ENCODE peak calls at places on chromosome 6, in six cellular contexts. D is ovary, M is tibial nerve, Q is transverse colon, U is SK-N-SH, Z is sigmoid colon. O is an unnamed sample.

GRCh38 chr6:73516712-73517489 is 3.9 kb downstream of the EEF1A1 start:
- DNase-seq in Q (no peak), U (no peak), D (no peak), Z (no peak), M (no peak), O (no peak)

GRCh38 chr6:30964075-30964474 is 19.4 kb upstream of the MUC21 start:
- DNase-seq in D (no peak), Z (no peak), M (no peak), U (no peak), Q (no peak), O (no peak)

GRCh38 chr6:37667050-37667814 is 30.5 kb downstream of the MDGA1 start:
- DNase-seq in M (no peak), Q (no peak), Z (no peak), U (no peak), D (no peak), O (no peak)

GRCh38 chr6:73231986-73232391 is 6.7 kb upstream of the KHDC1L start:
- DNase-seq in Q (no peak), D (no peak), U (no peak), M (no peak), Z (no peak), O (no peak)

GRCh38 chr6:46906776-46907175 is 15.0 kb downstream of the ADGRF5 start:
- DNase-seq in D (no peak), U (no peak), Q (no peak), Z (no peak), M (no peak), O (no peak)

GRCh38 chr6:111721677-111722219 is 116.1 kb upstream of the TRAF3IP2 start:
- DNase-seq in M (peak; percentile 23), U (peak; percentile 43), Z (no peak), Q (no peak), D (no peak), O (no peak)

GRCh38 chr6:4973972-4974885 is 29.6 kb downstream of the RPP40 start:
- DNase-seq in Z (peak; percentile 74), M (no peak), U (peak; percentile 32), D (peak; percentile 49), Q (no peak), O (no peak)

GRCh38 chr6:28817808-28818145 is 106.0 kb downstream of the TRIM27 start:
- DNase-seq in Q (no peak), Z (no peak), D (no peak), M (no peak), U (no peak), O (no peak)

GRCh38 chr6:108120311-108120710 is 45.5 kb upstream of the NR2E1 start:
- DNase-seq in Z (no peak), M (no peak), Q (no peak), U (no peak), D (no peak), O (no peak)

GRCh38 chr6:13431861-13432465 is 55.4 kb downstream of the GFOD1 start:
- DNase-seq in D (no peak), Z (no peak), M (no peak), Q (no peak), U (no peak), O (no peak)

GRCh38 chr6:108557494-108558371 is 3.0 kb upstream of the FOXO3 start:
- DNase-seq in Z (peak; percentile 79), U (peak; percentile 94), D (peak; percentile 87), Q (peak; percentile 80), M (peak; percentile 65), O (peak; percentile 82)

GRCh38 chr6:109227646-109228045 is 132.3 kb downstream of the CEP57L1 start:
- DNase-seq in Z (no peak), Q (no peak), D (no peak), M (no peak), U (no peak), O (no peak)

GRCh38 chr6:78808933-78809332 is 58.4 kb upstream of the IRAK1BP1 start:
- DNase-seq in D (no peak), U (no peak), M (no peak), Z (no peak), Q (no peak), O (no peak)

GRCh38 chr6:90610671-90611542 is 24.0 kb upstream of the MAP3K7 start:
- DNase-seq in D (peak; percentile 76), M (no peak), U (peak; percentile 59), Z (peak; percentile 66), Q (no peak), O (no peak)

GRCh38 chr6:147287869-147288271 is 83.7 kb downstream of the STXBP5 start:
- DNase-seq in M (no peak), Q (no peak), D (no peak), U (no peak), Z (no peak), O (no peak)

GRCh38 chr6:125587624-125588023 is 161.8 kb upstream of the HEY2 start:
- DNase-seq in D (no peak), U (no peak), Z (no peak), Q (no peak), M (no peak), O (no peak)

GRCh38 chr6:36111526-36111925 is 18.8 kb upstream of the MAPK13 start:
- DNase-seq in Q (no peak), Z (no peak), D (no peak), M (no peak), U (no peak), O (no peak)

GRCh38 chr6:122722746-122723145 is 56.8 kb upstream of the FABP7 start:
- DNase-seq in M (no peak), D (no peak), Z (no peak), U (no peak), Q (no peak), O (no peak)

GRCh38 chr6:101080597-101080996 is 199.5 kb upstream of the ASCC3 start:
- DNase-seq in U (no peak), Q (no peak), Z (no peak), M (no peak), D (no peak), O (no peak)

GRCh38 chr6:168126566-168127383 is 47.8 kb upstream of the FRMD1 start:
- DNase-seq in Z (peak; percentile 50), D (no peak), M (no peak), U (no peak), Q (no peak), O (no peak)

GRCh38 chr6:6915813-6916547 is 191.8 kb upstream of the RREB1 start:
- DNase-seq in Q (peak; percentile 47), U (no peak), M (peak; percentile 35), D (peak; percentile 65), Z (peak; percentile 90), O (no peak)

GRCh38 chr6:57257911-57258541 is 35.9 kb upstream of the RAB23 start:
- DNase-seq in D (no peak), Q (no peak), M (no peak), U (no peak), Z (no peak), O (no peak)

GRCh38 chr6:16739329-16739801 is 21.9 kb downstream of the ATXN1 start:
- DNase-seq in M (no peak), Q (no peak), Z (peak; percentile 74), D (no peak), U (no peak), O (no peak)

GRCh38 chr6:159981591-159982245 is 12.8 kb downstream of the IGF2R start:
- DNase-seq in Z (peak; percentile 69), U (no peak), D (no peak), Q (peak; percentile 55), M (no peak), O (peak; percentile 61)

GRCh38 chr6:28743271-28743789 is 180.5 kb downstream of the TRIM27 start:
- DNase-seq in Z (no peak), D (no peak), Q (no peak), M (no peak), U (no peak), O (no peak)

GRCh38 chr6:73169111-73169510 is 56.2 kb downstream of the KHDC1L start:
- DNase-seq in U (no peak), Q (no peak), D (no peak), M (no peak), Z (no peak), O (no peak)

GRCh38 chr6:155604991-155605390 is 149.4 kb upstream of the NOX3 start:
- DNase-seq in Z (no peak), Q (no peak), M (no peak), D (no peak), U (no peak), O (no peak)

GRCh38 chr6:152273002-152273401 is 364.2 kb downstream of the SYNE1 start:
- DNase-seq in Q (peak; percentile 17), Z (no peak), M (no peak), D (no peak), U (no peak), O (no peak)

GRCh38 chr6:169240591-169241390 is 12.9 kb downstream of the THBS2 start:
- DNase-seq in Z (no peak), Q (no peak), U (no peak), M (no peak), D (peak; percentile 20), O (no peak)

GRCh38 chr6:156474507-156475120 is 302.6 kb upstream of the ARID1B start:
- DNase-seq in Z (no peak), M (no peak), Q (no peak), D (no peak), U (no peak), O (no peak)

GRCh38 chr6:133983099-133983939 is 30.3 kb downstream of the TBPL1 start:
- DNase-seq in Q (no peak), Z (no peak), M (no peak), D (peak; percentile 33), U (no peak), O (no peak)

DNA sequence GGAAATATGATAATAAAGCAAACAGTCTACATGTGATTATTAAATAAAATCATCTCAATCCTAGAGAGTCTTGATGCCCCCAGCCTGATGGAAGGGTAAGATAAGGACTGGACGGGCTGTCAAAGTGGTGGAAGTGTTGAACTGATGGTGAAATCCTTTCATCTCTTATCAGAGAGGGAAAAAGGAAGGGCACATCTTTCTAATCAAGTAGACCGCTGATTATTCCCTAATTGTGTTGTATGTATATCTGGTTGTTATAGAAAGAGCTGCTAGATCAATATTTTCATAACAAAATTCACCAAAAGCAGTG is 184.5 kb downstream of the PDE7B start:
- DNase-seq in U (no peak), Z (no peak), M (no peak), D (no peak), Q (no peak), O (no peak)
- H3K27ac ChIP-seq in U (peak overlapping the region; percentile 94), Z (peak overlapping the region; percentile 52), M (no peak overlapping the region), D (no peak overlapping the region), Q (peak overlapping the region; percentile 71), O (no peak overlapping the region)

GRCh38 chr6:65819152-65819551 is 112.1 kb upstream of the EYS start:
- DNase-seq in M (no peak), Z (no peak), U (no peak), D (no peak), Q (no peak), O (no peak)
- TF ChIP-seq EP300 in M (no peak), Z (no peak), U (no peak), D (no peak), Q (no peak), O (no peak)

GRCh38 chr6:44666324-44666723 is 278.8 kb downstream of the CDC5L start:
- DNase-seq in D (no peak), U (no peak), Q (no peak), Z (no peak), M (no peak), O (no peak)
- H3K27ac ChIP-seq in D (no peak overlapping the region), U (peak overlapping the region; percentile 78), Q (no peak overlapping the region), Z (peak overlapping the region; percentile 40), M (no peak overlapping the region), O (no peak overlapping the region)

GRCh38 chr6:43823879-43824740 is 54.1 kb downstream of the VEGFA start:
- DNase-seq in M (no peak), Q (no peak), D (no peak), U (no peak), Z (no peak), O (peak; percentile 87)
- TF ChIP-seq EP300 in M (no peak), Q (no peak), D (no peak), U (no peak), Z (no peak), O (no peak)